ENCODE peak calls at places on chromosomes 6 and 20, in six cellular contexts. N is CD8-positive, alpha-beta memory T cell; E is endothelial cell; P is activated CD8-positive, alpha-beta memory T cell treated with anti-CD3 and anti-CD28 coated beads for 1 hour; U is NCI-H1436; C is iris pigment epithelial cell. K is an unnamed sample.

GRCh38 chr20:35120012-35120701 is 27.0 kb downstream of the EDEM2 start:
- DNase-seq in N (no peak), E (no peak), P (no peak), U (no peak), C (peak; percentile 94), K (peak; percentile 75)

GRCh38 chr20:51326241-51326819 is 216.2 kb downstream of the NFATC2 start:
- DNase-seq in N (peak; percentile 8), E (peak; percentile 39), P (peak; percentile 6), U (peak; percentile 10), C (peak; percentile 80), K (no peak)

GRCh38 chr20:51284871-51285270 is 257.6 kb downstream of the NFATC2 start:
- DNase-seq in N (no peak), E (no peak), P (no peak), U (no peak), C (no peak), K (no peak)

GRCh38 chr20:41170386-41171105 is 33.2 kb downstream of the PLCG1 start:
- DNase-seq in N (no peak), E (no peak), P (no peak), U (no peak), C (no peak), K (no peak)

GRCh38 chr6:31723245-31723979 is at the start of gene MPIG6B:
- DNase-seq in N (no peak), E (no peak), P (no peak), U (peak; percentile 71), C (no peak), K (no peak)

GRCh38 chr6:164502838-164503237 is 806.6 kb downstream of the C6orf118 start:
- DNase-seq in N (no peak), E (no peak), P (no peak), U (peak; percentile 0), C (no peak), K (no peak)

GRCh38 chr20:46827718-46828458 is 66.8 kb upstream of the EYA2 start:
- DNase-seq in N (no peak), E (no peak), P (no peak), U (no peak), C (peak; percentile 59), K (no peak)

GRCh38 chr6:56851541-56852248 is 103.2 kb upstream of the BEND6 start:
- DNase-seq in N (peak; percentile 1), E (peak; percentile 67), P (no peak), U (no peak), C (peak; percentile 91), K (no peak)

GRCh38 chr6:137873273-137873762 is 6.3 kb downstream of the TNFAIP3 start:
- DNase-seq in N (peak; percentile 64), E (no peak), P (no peak), U (no peak), C (peak; percentile 95), K (peak; percentile 75)

GRCh38 chr6:35495258-35496035 is 1.4 kb downstream of the TEAD3 start:
- DNase-seq in N (no peak), E (no peak), P (no peak), U (no peak), C (no peak), K (no peak)

GRCh38 chr6:14147891-14148290 is 30.3 kb downstream of the CD83 start:
- DNase-seq in N (no peak), E (no peak), P (no peak), U (no peak), C (no peak), K (no peak)